ENCODE peak calls at places on chromosomes 7 and 10, in six cellular contexts. N, T, U, B, L and K are unnamed samples.

GRCh38 chr7:21300692-21301091 is 127.2 kb upstream of the SP4 start:
- DNase-seq in N (no peak), T (no peak), U (no peak), B (no peak), L (no peak), K (no peak)

GRCh38 chr10:130707389-130707979 is 571.3 kb downstream of the GLRX3 start:
- DNase-seq in N (no peak), T (no peak), U (no peak), B (no peak), L (no peak), K (no peak)

GRCh38 chr7:107501593-107501992 is 31.7 kb downstream of the GPR22 start:
- DNase-seq in N (no peak), T (no peak), U (no peak), B (no peak), L (peak; percentile 41), K (no peak)

GRCh38 chr10:25707976-25708671 is 225.9 kb upstream of the MYO3A start:
- DNase-seq in N (no peak), T (no peak), U (no peak), B (no peak), L (no peak), K (no peak)

GRCh38 chr10:13018171-13018570 is 16.7 kb upstream of the CCDC3 start:
- DNase-seq in N (no peak), T (no peak), U (no peak), B (no peak), L (peak; percentile 59), K (no peak)

GRCh38 chr7:103803631-103804030 is 185.8 kb downstream of the RELN start:
- DNase-seq in N (no peak), T (no peak), U (no peak), B (no peak), L (no peak), K (no peak)

GRCh38 chr7:11427686-11428273 is 404.2 kb downstream of the THSD7A start:
- DNase-seq in N (no peak), T (no peak), U (no peak), B (peak; percentile 48), L (peak; percentile 56), K (peak; percentile 18)

GRCh38 chr7:156929789-156930539 is 19.5 kb upstream of the NOM1 start:
- DNase-seq in N (no peak), T (no peak), U (no peak), B (no peak), L (no peak), K (no peak)

GRCh38 chr7:83162402-83163256 is at the start of gene PCLO:
- DNase-seq in N (peak; percentile 60), T (peak; percentile 90), U (peak; percentile 90), B (peak; percentile 95), L (peak; percentile 3), K (peak; percentile 57)

GRCh38 chr7:76074972-76075370 is 27.1 kb downstream of the MDH2 start:
- DNase-seq in N (no peak), T (no peak), U (no peak), B (no peak), L (peak; percentile 49), K (no peak)

GRCh38 chr10:102735065-102735562 is 8.6 kb upstream of the WBP1L start:
- DNase-seq in N (no peak), T (no peak), U (no peak), B (peak; percentile 48), L (no peak), K (no peak)

GRCh38 chr10:73591578-73591902 is 398 bp upstream of the USP54 start:
- DNase-seq in N (no peak), T (no peak), U (no peak), B (no peak), L (no peak), K (no peak)

GRCh38 chr10:131111007-131111406 is 200.5 kb downstream of the TCERG1L start:
- DNase-seq in N (no peak), T (no peak), U (no peak), B (no peak), L (no peak), K (no peak)

GRCh38 chr7:83655951-83656556 is 7.1 kb upstream of the SEMA3E start:
- DNase-seq in N (no peak), T (peak; percentile 37), U (peak; percentile 24), B (peak; percentile 51), L (peak; percentile 61), K (no peak)

GRCh38 chr10:11725912-11726311 is 16.3 kb upstream of the ECHDC3 start:
- DNase-seq in N (no peak), T (peak; percentile 71), U (no peak), B (peak; percentile 91), L (no peak), K (no peak)

GRCh38 chr10:103077491-103078308 is 115.4 kb downstream of the NT5C2 start:
- DNase-seq in N (no peak), T (no peak), U (no peak), B (peak; percentile 25), L (no peak), K (no peak)

GRCh38 chr10:97332586-97333350 is 1.8 kb downstream of the FRAT2 start:
- DNase-seq in N (peak; percentile 51), T (peak; percentile 61), U (peak; percentile 74), B (peak; percentile 76), L (peak; percentile 87), K (no peak)

GRCh38 chr7:140927351-140927750 is 2.6 kb upstream of the BRAF start:
- DNase-seq in N (no peak), T (no peak), U (no peak), B (no peak), L (no peak), K (no peak)

GRCh38 chr10:71684356-71685173 is 35.0 kb downstream of the C10orf105 start:
- DNase-seq in N (no peak), T (no peak), U (no peak), B (no peak), L (no peak), K (peak; percentile 46)

GRCh38 chr7:104156842-104157277 is 51.0 kb downstream of the ORC5 start:
- DNase-seq in N (no peak), T (no peak), U (no peak), B (no peak), L (peak; percentile 57), K (no peak)

GRCh38 chr7:131524116-131524515 is 32.3 kb downstream of the PODXL start:
- DNase-seq in N (no peak), T (no peak), U (no peak), B (no peak), L (no peak), K (no peak)

GRCh38 chr7:3210531-3210930 is 90.5 kb upstream of the SDK1 start:
- DNase-seq in N (no peak), T (no peak), U (no peak), B (no peak), L (no peak), K (no peak)

GRCh38 chr7:3204526-3204925 is 96.5 kb upstream of the SDK1 start:
- DNase-seq in N (no peak), T (no peak), U (no peak), B (no peak), L (no peak), K (no peak)

GRCh38 chr7:3206101-3206500 is 95.0 kb upstream of the SDK1 start:
- DNase-seq in N (no peak), T (no peak), U (no peak), B (no peak), L (no peak), K (no peak)

GRCh38 chr7:3207387-3207786 is 93.7 kb upstream of the SDK1 start:
- DNase-seq in N (no peak), T (no peak), U (no peak), B (no peak), L (no peak), K (no peak)

GRCh38 chr7:3206771-3207191 is 94.3 kb upstream of the SDK1 start:
- DNase-seq in N (no peak), T (no peak), U (no peak), B (no peak), L (no peak), K (no peak)
- TF ChIP-seq POLR2A in N (no peak), T (no peak), U (no peak), B (no peak), L (no peak), K (no peak)

GRCh38 chr7:151008143-151008510 is 16.2 kb downstream of the ATG9B start:
- DNase-seq in N (no peak), T (no peak), U (peak; percentile 49), B (no peak), L (no peak), K (no peak)

GRCh38 chr7:151009340-151010001 is 14.8 kb downstream of the ATG9B start:
- DNase-seq in N (no peak), T (no peak), U (no peak), B (no peak), L (no peak), K (no peak)

GRCh38 chr7:151007469-151007898 is 16.7 kb downstream of the NOS3 start:
- DNase-seq in N (no peak), T (no peak), U (no peak), B (no peak), L (no peak), K (no peak)

GRCh38 chr7:151010002-151010306 is 14.3 kb downstream of the ATG9B start:
- DNase-seq in N (no peak), T (no peak), U (no peak), B (no peak), L (no peak), K (no peak)

DNA sequence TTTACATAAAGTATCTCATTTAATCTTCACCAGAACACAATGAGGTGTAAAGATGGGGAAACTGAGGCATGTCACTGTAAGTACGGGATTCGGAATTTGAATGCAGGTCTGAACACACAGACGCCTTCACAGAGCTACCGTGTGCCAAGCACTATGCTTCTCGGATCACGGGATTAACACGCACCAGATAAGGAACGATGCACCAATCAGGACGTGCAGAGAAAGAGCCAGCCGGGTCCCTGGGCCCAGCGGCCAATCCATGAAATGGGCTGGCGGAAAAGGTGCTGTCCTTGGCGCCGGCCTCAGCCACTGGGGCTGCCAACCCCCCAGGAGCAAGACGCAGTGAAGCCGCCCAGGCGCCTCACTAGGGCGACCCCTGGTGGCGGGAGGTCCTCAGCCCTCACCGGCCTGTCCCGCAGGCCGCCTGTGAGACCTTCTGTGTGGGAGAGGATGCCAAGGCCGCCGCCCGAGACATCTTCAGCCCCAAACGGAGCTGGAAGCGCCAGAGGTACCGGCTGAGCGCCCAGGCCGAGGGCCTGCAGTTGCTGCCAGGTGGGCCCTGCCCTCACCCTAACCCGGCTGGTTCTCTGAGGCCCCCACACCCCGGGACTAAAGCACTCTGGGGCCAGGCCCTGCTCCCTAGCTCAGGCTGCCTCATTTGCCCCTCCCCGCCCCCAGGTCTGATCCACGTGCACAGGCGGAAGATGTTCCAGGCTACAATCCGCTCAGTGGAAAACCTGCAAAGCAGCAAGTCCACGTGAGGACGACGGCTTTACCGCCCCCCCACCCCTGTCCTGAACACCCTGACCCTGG is 15.6 kb downstream of the ATG9B start:
- DNase-seq in N (peak; percentile 86), T (no peak), U (peak; percentile 73), B (peak; percentile 66), L (no peak), K (no peak)
- TF ChIP-seq POLR2A in N (no peak), T (no peak), U (no peak), B (no peak), L (no peak), K (peak; percentile 9)

GRCh38 chr7:24756989-24757798 is at the start of gene GSDME:
- DNase-seq in N (peak; percentile 78), T (peak; percentile 46), U (peak; percentile 39), B (peak; percentile 47), L (peak; percentile 59), K (peak; percentile 87)
- TF ChIP-seq POLR2A in N (peak; percentile 27), T (no peak), U (peak; percentile 1), B (no peak), L (no peak), K (peak; percentile 58)

DNA sequence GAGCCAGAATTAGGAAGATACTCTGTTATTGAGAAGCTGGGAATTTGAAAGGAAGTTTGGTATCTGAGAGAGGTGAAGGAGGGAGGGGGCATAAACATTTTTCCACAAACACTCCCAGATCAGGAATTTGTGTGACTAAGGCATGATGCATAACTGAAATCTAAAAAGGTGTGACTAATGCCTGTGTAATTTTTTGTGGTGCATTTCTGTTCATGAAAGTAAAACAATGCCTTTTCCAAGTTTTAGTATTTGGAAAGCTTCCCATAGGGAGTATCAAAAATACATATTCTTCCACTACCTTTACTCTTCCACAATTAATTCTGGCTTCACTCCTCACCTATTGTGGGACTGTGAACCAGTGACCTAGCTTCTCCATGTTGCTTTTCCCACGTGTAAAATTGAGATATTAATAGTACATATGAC is 56.4 kb upstream of the CAV2 start:
- DNase-seq in N (no peak), T (no peak), U (no peak), B (no peak), L (peak; percentile 97), K (peak; percentile 42)
- TF ChIP-seq POLR2A in N (no peak), T (no peak), U (no peak), B (no peak), L (no peak), K (no peak)